ENCODE peak calls at places on chromosome 16, in four cellular contexts. Q is HepG2, O is GM12878, W is K562. X is an unnamed sample.
A peak's percentile ranks its signal among the peaks of the same experiment; 100 is the strongest.

GRCh38 chr16:77282345-77282744 is 83.1 kb downstream of the SYCE1L start:
- DNase-seq in Q (no peak), O (no peak), W (no peak), X (no peak)

GRCh38 chr16:75105306-75106061 is 11.1 kb downstream of the LDHD start:
- DNase-seq in Q (no peak), O (no peak), W (no peak), X (no peak)

GRCh38 chr16:16075463-16076399 is 126.3 kb downstream of the ABCC1 start:
- DNase-seq in Q (no peak), O (no peak), W (no peak), X (no peak)

GRCh38 chr16:53600076-53600475 is 97.1 kb upstream of the AKTIP start:
- DNase-seq in Q (no peak), O (no peak), W (no peak), X (no peak)

GRCh38 chr16:78198299-78198698 is 98.8 kb downstream of the WWOX start:
- DNase-seq in Q (no peak), O (no peak), W (no peak), X (no peak)

GRCh38 chr16:70534949-70535348 is 11.3 kb downstream of the SF3B3 start:
- DNase-seq in Q (no peak), O (no peak), W (peak; percentile 32), X (no peak)

GRCh38 chr16:88378836-88379693 is 3.7 kb upstream of the ZNF469 start:
- DNase-seq in Q (no peak), O (no peak), W (no peak), X (no peak)

GRCh38 chr16:75502916-75503605 is 7.8 kb upstream of the CHST6 start:
- DNase-seq in Q (no peak), O (no peak), W (no peak), X (no peak)

GRCh38 chr16:56295739-56296527 is 104.6 kb downstream of the GNAO1 start:
- DNase-seq in Q (no peak), O (no peak), W (no peak), X (no peak)

GRCh38 chr16:56946767-56947603 is 14.8 kb upstream of the CETP start:
- DNase-seq in Q (no peak), O (no peak), W (no peak), X (no peak)

GRCh38 chr16:31090540-31090939 is 1.8 kb upstream of the PRSS53 start:
- DNase-seq in Q (no peak), O (no peak), W (no peak), X (no peak)

GRCh38 chr16:30561212-30561816 is 3.1 kb upstream of the ZNF764 start:
- DNase-seq in Q (no peak), O (no peak), W (no peak), X (no peak)

GRCh38 chr16:29994613-29995329 is 646 bp downstream of the HIRIP3 start:
- DNase-seq in Q (no peak), O (no peak), W (peak; percentile 90), X (peak; percentile 79)

GRCh38 chr16:50696575-50697420 is 3.4 kb downstream of the NOD2 start:
- DNase-seq in Q (peak; percentile 78), O (peak; percentile 82), W (peak; percentile 72), X (no peak)

GRCh38 chr16:75460441-75460840 is 4.0 kb downstream of the TMEM170A start:
- DNase-seq in Q (no peak), O (no peak), W (no peak), X (no peak)

GRCh38 chr16:79605999-79606398 is 5.5 kb upstream of the MAF start:
- DNase-seq in Q (no peak), O (no peak), W (no peak), X (no peak)

GRCh38 chr16:64952177-64952576 is 169.7 kb downstream of the CDH11 start:
- DNase-seq in Q (no peak), O (no peak), W (no peak), X (no peak)

GRCh38 chr16:4840984-4841383 is 6.1 kb downstream of the GLYR1 start:
- DNase-seq in Q (no peak), O (no peak), W (no peak), X (no peak)

GRCh38 chr16:88317619-88317977 is 65.2 kb upstream of the ZNF469 start:
- DNase-seq in Q (no peak), O (no peak), W (no peak), X (no peak)

GRCh38 chr16:3274490-3274889 is 8.8 kb upstream of the ZNF263 start:
- DNase-seq in Q (peak; percentile 91), O (no peak), W (no peak), X (no peak)
- TF ChIP-seq FOXK2 in Q (no peak), O (no peak), W (no peak), X (no peak)

GRCh38 chr16:85093705-85094104 is 18.6 kb downstream of the CIBAR2 start:
- DNase-seq in Q (no peak), O (no peak), W (peak; percentile 78), X (no peak)
- TF ChIP-seq BHLHE40 in Q (no peak), O (no peak), W (no peak), X (no peak)

GRCh38 chr16:58041628-58041955 is 16.0 kb downstream of the MMP15 start:
- DNase-seq in Q (no peak), O (no peak), W (no peak), X (no peak)

GRCh38 chr16:58040945-58041627 is 15.5 kb downstream of the MMP15 start:
- DNase-seq in Q (no peak), O (no peak), W (no peak), X (no peak)

GRCh38 chr16:58038219-58038641 is 12.7 kb downstream of the MMP15 start:
- DNase-seq in Q (no peak), O (no peak), W (no peak), X (no peak)

GRCh38 chr16:58040496-58040846 is 14.9 kb downstream of the MMP15 start:
- DNase-seq in Q (no peak), O (no peak), W (no peak), X (no peak)

GRCh38 chr16:58039829-58040495 is 14.4 kb downstream of the MMP15 start:
- DNase-seq in Q (no peak), O (no peak), W (no peak), X (no peak)
- TF ChIP-seq FOXK2 in Q (no peak), O (no peak), W (no peak), X (no peak)

GRCh38 chr16:68380676-68381362 is 67.5 kb downstream of the SMPD3 start:
- DNase-seq in Q (no peak), O (no peak), W (no peak), X (no peak)

GRCh38 chr16:68381363-68381724 is 67.0 kb downstream of the SMPD3 start:
- DNase-seq in Q (no peak), O (no peak), W (peak; percentile 93), X (no peak)

GRCh38 chr16:68380348-68380670 is 68.0 kb downstream of the SMPD3 start:
- DNase-seq in Q (no peak), O (no peak), W (no peak), X (no peak)

GRCh38 chr16:68378436-68379415 is 67.9 kb downstream of the PRMT7 start:
- DNase-seq in Q (no peak), O (no peak), W (peak; percentile 41), X (no peak)

GRCh38 chr16:68379472-68380347 is 68.6 kb downstream of the SMPD3 start:
- DNase-seq in Q (no peak), O (no peak), W (peak; percentile 43), X (no peak)
- TF ChIP-seq BHLHE40 in Q (no peak), O (no peak), W (no peak), X (no peak)

GRCh38 chr16:1265826-1266225 is 10.0 kb downstream of the TPSD1 start:
- DNase-seq in Q (no peak), O (no peak), W (no peak), X (no peak)
- TF ChIP-seq FOXK2 in Q (no peak), O (no peak), W (no peak), X (no peak)

DNA sequence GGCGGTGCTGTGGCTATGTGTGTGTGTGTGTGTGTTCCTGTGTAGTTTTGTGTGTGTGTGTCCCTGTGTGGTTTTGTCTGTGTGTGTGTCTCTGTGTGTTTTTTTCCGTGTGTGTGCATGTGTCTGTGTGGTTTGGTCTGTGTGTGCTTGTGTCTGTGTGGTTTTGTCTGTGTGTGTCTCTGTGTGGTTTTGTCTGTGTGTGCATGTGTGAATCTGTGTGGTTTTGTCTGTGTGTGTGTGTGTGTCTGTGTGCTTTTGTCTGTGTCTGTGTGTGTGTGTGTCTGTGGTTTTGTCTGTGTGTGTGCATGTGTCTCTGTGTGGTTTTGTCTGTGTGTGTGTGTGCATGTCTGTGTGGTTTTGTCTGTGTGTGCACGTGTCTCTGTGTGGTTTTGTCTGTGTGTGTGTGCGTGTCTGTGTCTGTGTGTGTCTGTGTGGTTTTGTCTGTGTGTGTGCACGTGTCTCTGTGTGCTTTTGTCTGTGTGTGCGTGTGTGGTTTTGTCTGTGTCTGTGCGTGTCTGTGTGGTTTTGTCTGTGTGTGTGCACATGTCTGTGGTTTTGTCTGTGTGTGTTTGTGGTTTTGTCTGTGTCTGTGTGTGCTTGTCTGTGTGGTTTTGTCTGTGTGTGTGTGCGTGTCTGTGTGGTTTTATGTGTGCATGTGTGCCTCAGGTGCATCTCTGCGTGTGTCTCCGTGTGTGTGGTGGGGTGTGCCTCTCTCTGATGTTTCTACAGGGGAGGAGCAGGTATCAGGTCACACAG is 62.3 kb downstream of the ZDHHC7 start:
- DNase-seq in Q (no peak), O (no peak), W (no peak), X (no peak)
- TF ChIP-seq BHLHE40 in Q (no peak), O (peak; percentile 89), W (peak; percentile 14), X (no peak)

GRCh38 chr16:11400076-11400475 is 54.8 kb downstream of the RMI2 start:
- DNase-seq in Q (no peak), O (no peak), W (no peak), X (no peak)
- TF ChIP-seq FOXK2 in Q (no peak), O (no peak), W (no peak), X (no peak)

GRCh38 chr16:48054881-48055601 is 100.8 kb downstream of the ABCC12 start:
- DNase-seq in Q (peak; percentile 35), O (no peak), W (peak; percentile 43), X (peak; percentile 70)

GRCh38 chr16:48050871-48051270 is 104.9 kb downstream of the ABCC12 start:
- DNase-seq in Q (no peak), O (no peak), W (no peak), X (no peak)

GRCh38 chr16:48049832-48050231 is 106.0 kb downstream of the ABCC12 start:
- DNase-seq in Q (no peak), O (no peak), W (no peak), X (no peak)

GRCh38 chr16:48052731-48053130 is 103.1 kb downstream of the ABCC12 start:
- DNase-seq in Q (no peak), O (no peak), W (no peak), X (no peak)

GRCh38 chr16:48053346-48053745 is 102.4 kb downstream of the ABCC12 start:
- DNase-seq in Q (no peak), O (no peak), W (no peak), X (no peak)
- TF ChIP-seq BHLHE40 in Q (no peak), O (no peak), W (no peak), X (no peak)